ENCODE peak calls at places on chromosome 5, in eight cellular contexts. C is sciatic nerve; M is stimulated activated naive CD4-positive, alpha-beta T cell; S is EH; J is A549; U is HCT116; W is adrenal gland; D is LoVo. P is an unnamed sample.

GRCh38 chr5:89090021-89090420 is 207.0 kb upstream of the MEF2C start:
- DNase-seq in C (no peak), M (no peak), S (no peak), J (no peak), U (no peak), W (no peak), D (no peak), P (no peak)

GRCh38 chr5:68464424-68464823 is 248.9 kb downstream of the PIK3R1 start:
- DNase-seq in C (no peak), M (no peak), S (peak), J (no peak), U (no peak), W (no peak), D (no peak), P (peak)

GRCh38 chr5:147752033-147752432 is 30.5 kb downstream of the JAKMIP2 start:
- DNase-seq in C (no peak), M (no peak), S (no peak), J (no peak), U (no peak), W (no peak), D (no peak), P (no peak)

GRCh38 chr5:172748341-172748843 is 22.6 kb downstream of the DUSP1 start:
- DNase-seq in C (peak), M (no peak), S (no peak), J (no peak), U (no peak), W (no peak), D (no peak), P (no peak)

GRCh38 chr5:58069016-58069705 is 390.7 kb downstream of the PLK2 start:
- DNase-seq in C (no peak), M (no peak), S (no peak), J (no peak), U (no peak), W (no peak), D (no peak), P (no peak)

GRCh38 chr5:101326766-101327165 is 423.7 kb upstream of the ST8SIA4 start:
- DNase-seq in C (no peak), M (no peak), S (peak), J (no peak), U (no peak), W (no peak), D (no peak), P (no peak)

GRCh38 chr5:148005788-148006520 is 57.8 kb upstream of the SPINK5 start:
- DNase-seq in C (no peak), M (no peak), S (peak), J (peak), U (peak), W (no peak), D (no peak), P (no peak)

GRCh38 chr5:73983661-73984060 is 357.7 kb downstream of the ARHGEF28 start:
- DNase-seq in C (no peak), M (no peak), S (no peak), J (no peak), U (no peak), W (no peak), D (no peak), P (no peak)

GRCh38 chr5:150289551-150290390 is at the start of gene CAMK2A:
- DNase-seq in C (no peak), M (no peak), S (no peak), J (no peak), U (no peak), W (no peak), D (no peak), P (no peak)

GRCh38 chr5:17123010-17123409 is 94.4 kb upstream of the BASP1 start:
- DNase-seq in C (no peak), M (no peak), S (peak), J (no peak), U (no peak), W (no peak), D (no peak), P (no peak)

GRCh38 chr5:93192107-93192506 is 388.9 kb downstream of the NR2F1-AS1 start:
- DNase-seq in C (no peak), M (no peak), S (peak), J (peak), U (peak), W (no peak), D (peak), P (no peak)

GRCh38 chr5:35854248-35854647 is 2.4 kb upstream of the IL7R start:
- DNase-seq in C (no peak), M (peak), S (no peak), J (no peak), U (no peak), W (no peak), D (no peak), P (no peak)

GRCh38 chr5:154608531-154609011 is 130.5 kb upstream of the HAND1 start:
- DNase-seq in C (no peak), M (no peak), S (no peak), J (no peak), U (no peak), W (no peak), D (peak), P (no peak)

GRCh38 chr5:37773809-37774208 is 66.0 kb downstream of the GDNF start:
- DNase-seq in C (no peak), M (no peak), S (no peak), J (no peak), U (no peak), W (no peak), D (no peak), P (no peak)

GRCh38 chr5:135217669-135218485 is 181.2 kb downstream of the MACROH2A1 start:
- DNase-seq in C (no peak), M (no peak), S (no peak), J (no peak), U (no peak), W (no peak), D (no peak), P (no peak)

GRCh38 chr5:180970336-180970735 is 18.3 kb upstream of the BTNL3 start:
- DNase-seq in C (no peak), M (no peak), S (no peak), J (no peak), U (no peak), W (no peak), D (no peak), P (no peak)

GRCh38 chr5:150787659-150788058 is 9.1 kb downstream of the SMIM3 start:
- DNase-seq in C (no peak), M (no peak), S (no peak), J (no peak), U (no peak), W (no peak), D (no peak), P (no peak)

GRCh38 chr5:60102961-60103683 is 209.6 kb upstream of the PDE4D start:
- DNase-seq in C (no peak), M (no peak), S (peak), J (peak), U (no peak), W (no peak), D (no peak), P (no peak)

GRCh38 chr5:132388244-132389050 is 18.9 kb downstream of the SLC22A5 start:
- DNase-seq in C (no peak), M (no peak), S (peak), J (no peak), U (no peak), W (peak), D (peak), P (no peak)

GRCh38 chr5:57432876-57433275 is 49.7 kb downstream of the ACTBL2 start:
- DNase-seq in C (no peak), M (no peak), S (no peak), J (peak), U (peak), W (no peak), D (no peak), P (no peak)

GRCh38 chr5:141941307-141941706 is 16.7 kb downstream of the PCDH12 start:
- DNase-seq in C (no peak), M (no peak), S (peak), J (no peak), U (no peak), W (no peak), D (no peak), P (no peak)

GRCh38 chr5:111197523-111197922 is 26.7 kb upstream of the CAMK4 start:
- DNase-seq in C (peak), M (no peak), S (no peak), J (no peak), U (no peak), W (no peak), D (no peak), P (no peak)

GRCh38 chr5:76960004-76960625 is 7.3 kb downstream of the CRHBP start:
- DNase-seq in C (no peak), M (no peak), S (no peak), J (no peak), U (no peak), W (no peak), D (no peak), P (no peak)

GRCh38 chr5:53087596-53087995 is 22.0 kb downstream of the MOCS2 start:
- DNase-seq in C (peak), M (no peak), S (no peak), J (no peak), U (no peak), W (no peak), D (no peak), P (no peak)

GRCh38 chr5:120326651-120327050 is 137.4 kb upstream of the PRR16 start:
- DNase-seq in C (no peak), M (no peak), S (no peak), J (no peak), U (no peak), W (no peak), D (no peak), P (no peak)

GRCh38 chr5:154365823-154366222 is 80.0 kb upstream of the SAP30L start:
- DNase-seq in C (no peak), M (no peak), S (peak), J (no peak), U (no peak), W (no peak), D (no peak), P (no peak)

GRCh38 chr5:40030661-40031060 is 605.9 kb upstream of the DAB2 start:
- DNase-seq in C (no peak), M (no peak), S (no peak), J (no peak), U (no peak), W (no peak), D (no peak), P (no peak)

GRCh38 chr5:61330341-61330878 is 1.6 kb upstream of the ZSWIM6 start:
- DNase-seq in C (peak), M (peak), S (peak), J (peak), U (no peak), W (peak), D (peak), P (no peak)

GRCh38 chr5:9209846-9210547 is 335.9 kb downstream of the SEMA5A start:
- DNase-seq in C (no peak), M (no peak), S (peak), J (no peak), U (no peak), W (no peak), D (no peak), P (no peak)

GRCh38 chr5:163463063-163463435 is 2.6 kb downstream of the HMMR start:
- DNase-seq in C (no peak), M (no peak), S (peak), J (no peak), U (no peak), W (no peak), D (no peak), P (no peak)

GRCh38 chr5:574906-575305 is 37.2 kb upstream of the CEP72 start:
- DNase-seq in C (no peak), M (no peak), S (no peak), J (no peak), U (no peak), W (no peak), D (no peak), P (no peak)

GRCh38 chr5:50711280-50711679 is 44.8 kb downstream of the PARP8 start:
- DNase-seq in C (no peak), M (peak), S (no peak), J (no peak), U (no peak), W (peak), D (peak), P (peak)

GRCh38 chr5:127549551-127549950 is 32.1 kb downstream of the PRRC1 start:
- DNase-seq in C (no peak), M (no peak), S (peak), J (no peak), U (no peak), W (no peak), D (peak), P (no peak)

GRCh38 chr5:123283031-123283430 is 140.2 kb downstream of the CEP120 start:
- DNase-seq in C (no peak), M (no peak), S (peak), J (no peak), U (no peak), W (no peak), D (peak), P (no peak)

GRCh38 chr5:143641957-143642356 is 170.0 kb upstream of the HMHB1 start:
- DNase-seq in C (no peak), M (no peak), S (no peak), J (no peak), U (no peak), W (no peak), D (no peak), P (no peak)

GRCh38 chr5:174692381-174692780 is 32.0 kb upstream of the MSX2 start:
- DNase-seq in C (no peak), M (no peak), S (no peak), J (no peak), U (no peak), W (no peak), D (peak), P (no peak)

GRCh38 chr5:141715340-141715905 is 33.4 kb upstream of the ARAP3 start:
- DNase-seq in C (no peak), M (no peak), S (no peak), J (no peak), U (no peak), W (no peak), D (no peak), P (no peak)

GRCh38 chr5:80777347-80778287 is 122.8 kb upstream of the DHFR start:
- DNase-seq in C (no peak), M (no peak), S (no peak), J (no peak), U (no peak), W (no peak), D (no peak), P (no peak)

GRCh38 chr5:68502531-68502930 is 287.0 kb downstream of the PIK3R1 start:
- DNase-seq in C (no peak), M (no peak), S (peak), J (no peak), U (no peak), W (no peak), D (no peak), P (no peak)

P was measured in stimulated activated effector memory CD8-positive, alpha-beta T cell treated with anti-CD3 and anti-CD28 coated beads, Interleukin-12 subunit alpha, Interleukin-12 subunit beta, amount 100 ng/mL, for 72 hours.